ENCODE peak calls at places on chromosomes 2 and 18, in six cellular contexts. T is neural crest cell; B is H54; R is effector CD4-positive, alpha-beta T cell; J is SK-N-MC; E is RKO. O is an unnamed sample.

GRCh38 chr2:128196026-128196822 is 105.2 kb downstream of the UGGT1 start:
- DNase-seq in T (no peak), B (no peak), R (no peak), J (no peak), E (no peak), O (no peak)

GRCh38 chr18:26976206-26976605 is 110.7 kb upstream of the AQP4 start:
- DNase-seq in T (no peak), B (no peak), R (no peak), J (no peak), E (no peak), O (no peak)

GRCh38 chr2:238024986-238025385 is 35.8 kb upstream of the SCLY start:
- DNase-seq in T (no peak), B (no peak), R (no peak), J (no peak), E (peak; percentile 81), O (no peak)

GRCh38 chr2:127673304-127674069 is 1.8 kb downstream of the LIMS2 start:
- DNase-seq in T (no peak), B (no peak), R (no peak), J (no peak), E (no peak), O (no peak)

GRCh38 chr2:71724793-71725192 is 271.4 kb downstream of the DYSF start:
- DNase-seq in T (no peak), B (no peak), R (no peak), J (no peak), E (no peak), O (no peak)

GRCh38 chr2:222693837-222694236 is 22.4 kb downstream of the MOGAT1 start:
- DNase-seq in T (no peak), B (no peak), R (no peak), J (no peak), E (peak; percentile 52), O (no peak)

GRCh38 chr18:76490701-76491171 is 4.3 kb downstream of the ZNF516 start:
- DNase-seq in T (peak; percentile 31), B (no peak), R (peak; percentile 18), J (no peak), E (peak; percentile 30), O (no peak)

GRCh38 chr2:221422516-221423211 is 149.4 kb downstream of the EPHA4 start:
- DNase-seq in T (no peak), B (no peak), R (no peak), J (no peak), E (no peak), O (no peak)

GRCh38 chr2:136582631-136583205 is 182.6 kb upstream of the THSD7B start:
- DNase-seq in T (peak; percentile 50), B (no peak), R (no peak), J (no peak), E (peak; percentile 39), O (peak; percentile 75)

GRCh38 chr18:79585395-79586370 is 93.9 kb upstream of the CTDP1 start:
- DNase-seq in T (no peak), B (no peak), R (no peak), J (no peak), E (no peak), O (no peak)

GRCh38 chr2:45303417-45304202 is 294.4 kb upstream of the SIX2 start:
- DNase-seq in T (no peak), B (no peak), R (no peak), J (no peak), E (no peak), O (no peak)

GRCh38 chr2:236986524-236987330 is 99.0 kb upstream of the COPS8 start:
- DNase-seq in T (no peak), B (no peak), R (no peak), J (no peak), E (no peak), O (no peak)

GRCh38 chr18:79356435-79356834 is 39.3 kb upstream of the NFATC1 start:
- DNase-seq in T (no peak), B (no peak), R (no peak), J (no peak), E (no peak), O (no peak)

GRCh38 chr2:141399270-141399669 is 731.5 kb downstream of the LRP1B start:
- DNase-seq in T (no peak), B (no peak), R (no peak), J (no peak), E (peak; percentile 38), O (peak; percentile 8)

GRCh38 chr2:38668787-38669479 is 3.0 kb downstream of the GALM start:
- DNase-seq in T (no peak), B (no peak), R (no peak), J (no peak), E (no peak), O (no peak)

GRCh38 chr2:25598911-25599310 is 74.5 kb downstream of the DTNB start:
- DNase-seq in T (no peak), B (no peak), R (no peak), J (no peak), E (no peak), O (no peak)

GRCh38 chr2:43024515-43024962 is 201.9 kb downstream of the ZFP36L2 start:
- DNase-seq in T (peak; percentile 70), B (peak; percentile 66), R (no peak), J (no peak), E (no peak), O (peak; percentile 80)

GRCh38 chr18:3454365-3455089 is 4.6 kb downstream of the TGIF1 start:
- DNase-seq in T (peak; percentile 26), B (no peak), R (peak; percentile 16), J (no peak), E (peak; percentile 82), O (peak; percentile 42)

GRCh38 chr2:65228249-65228750 is 669 bp downstream of the ACTR2 start:
- DNase-seq in T (no peak), B (no peak), R (no peak), J (peak; percentile 14), E (peak; percentile 73), O (peak; percentile 4)

GRCh38 chr2:25617948-25618646 is 55.3 kb downstream of the DTNB start:
- DNase-seq in T (no peak), B (peak; percentile 23), R (no peak), J (no peak), E (no peak), O (no peak)

GRCh38 chr18:26741041-26741440 is 124.5 kb downstream of the AQP4 start:
- DNase-seq in T (no peak), B (no peak), R (no peak), J (no peak), E (no peak), O (no peak)

GRCh38 chr18:58927659-58928058 is 63.0 kb downstream of the ZNF532 start:
- DNase-seq in T (no peak), B (no peak), R (no peak), J (no peak), E (no peak), O (no peak)

GRCh38 chr2:231907765-231908164 is 18.4 kb downstream of the NPPC start:
- DNase-seq in T (no peak), B (no peak), R (no peak), J (no peak), E (no peak), O (no peak)

GRCh38 chr2:206160807-206161179 is 1.1 kb downstream of the EEF1B2 start:
- DNase-seq in T (no peak), B (no peak), R (no peak), J (no peak), E (peak; percentile 31), O (no peak)

GRCh38 chr2:95347681-95348608 is 50.8 kb downstream of the KCNIP3 start:
- DNase-seq in T (no peak), B (no peak), R (no peak), J (no peak), E (no peak), O (no peak)

GRCh38 chr18:52236134-52236533 is 103.9 kb upstream of the DCC start:
- DNase-seq in T (no peak), B (no peak), R (no peak), J (no peak), E (no peak), O (no peak)

GRCh38 chr2:180519276-180519675 is 461.1 kb upstream of the UBE2E3 start:
- DNase-seq in T (no peak), B (no peak), R (no peak), J (no peak), E (peak; percentile 76), O (no peak)

GRCh38 chr18:63736856-63737255 is 34.1 kb downstream of the SERPINB11 start:
- DNase-seq in T (no peak), B (peak; percentile 7), R (no peak), J (no peak), E (no peak), O (no peak)

GRCh38 chr18:42563995-42564394 is 551.5 kb downstream of the RIT2 start:
- DNase-seq in T (no peak), B (no peak), R (no peak), J (no peak), E (no peak), O (no peak)

GRCh38 chr18:79465392-79465991 is 69.8 kb downstream of the NFATC1 start:
- DNase-seq in T (peak; percentile 24), B (no peak), R (no peak), J (no peak), E (no peak), O (peak; percentile 70)